ENCODE peak calls at places on chromosomes 11 and 22, in four cellular contexts. One of them, this sample, is unnamed.

GRCh38 chr11:118406599-118407166 is 5.3 kb downstream of the ATP5MG start:
- DNase-seq in GM12878: peak
- DNase-seq in SK-N-SH: no peak
- DNase-seq in H1: no peak
- DNase-seq in this sample: no peak

GRCh38 chr11:45260047-45260446 is 26.1 kb downstream of the SYT13 start:
- DNase-seq in GM12878: no peak
- DNase-seq in SK-N-SH: no peak
- DNase-seq in H1: no peak
- DNase-seq in this sample: no peak

GRCh38 chr11:40514124-40514523 is 945.3 kb downstream of the LRRC4C start:
- DNase-seq in GM12878: no peak
- DNase-seq in SK-N-SH: no peak
- DNase-seq in H1: no peak
- DNase-seq in this sample: no peak

GRCh38 chr22:42268852-42269406 is 1.5 kb downstream of the TCF20 start:
- DNase-seq in GM12878: no peak
- DNase-seq in SK-N-SH: peak
- DNase-seq in H1: no peak
- DNase-seq in this sample: no peak

GRCh38 chr11:117720061-117720511 is 76.9 kb downstream of the DSCAML1 start:
- DNase-seq in GM12878: no peak
- DNase-seq in SK-N-SH: no peak
- DNase-seq in H1: no peak
- DNase-seq in this sample: no peak

GRCh38 chr22:37503850-37504249 is 15.4 kb downstream of the CARD10 start:
- DNase-seq in GM12878: no peak
- DNase-seq in SK-N-SH: no peak
- DNase-seq in H1: no peak
- DNase-seq in this sample: peak

GRCh38 chr22:25167834-25168601 is 31.6 kb upstream of the CRYBB3 start:
- DNase-seq in GM12878: no peak
- DNase-seq in SK-N-SH: no peak
- DNase-seq in H1: no peak
- DNase-seq in this sample: peak

GRCh38 chr22:40904101-40904500 is 42.2 kb upstream of the DNAJB7 start:
- DNase-seq in GM12878: no peak
- DNase-seq in SK-N-SH: no peak
- DNase-seq in H1: no peak
- DNase-seq in this sample: no peak

GRCh38 chr11:128886401-128887119 is 4.6 kb upstream of the KCNJ5 start:
- DNase-seq in GM12878: no peak
- DNase-seq in SK-N-SH: peak
- DNase-seq in H1: no peak
- DNase-seq in this sample: no peak

GRCh38 chr11:3959015-3959917 is 103.8 kb downstream of the STIM1 start:
- DNase-seq in GM12878: no peak
- DNase-seq in SK-N-SH: no peak
- DNase-seq in H1: no peak
- DNase-seq in this sample: peak

GRCh38 chr22:38271927-38272372 is 860 bp downstream of the TMEM184B start:
- DNase-seq in GM12878: no peak
- DNase-seq in SK-N-SH: no peak
- DNase-seq in H1: peak
- DNase-seq in this sample: no peak

GRCh38 chr22:43408009-43408408 is 3.8 kb upstream of the MPPED1 start:
- DNase-seq in GM12878: no peak
- DNase-seq in SK-N-SH: no peak
- DNase-seq in H1: no peak
- DNase-seq in this sample: peak

GRCh38 chr11:93895106-93895862 is 44.9 kb upstream of the VSTM5 start:
- DNase-seq in GM12878: no peak
- DNase-seq in SK-N-SH: peak
- DNase-seq in H1: no peak
- DNase-seq in this sample: peak

GRCh38 chr22:25775501-25775900 is 33.5 kb downstream of the MYO18B start:
- DNase-seq in GM12878: no peak
- DNase-seq in SK-N-SH: peak
- DNase-seq in H1: peak
- DNase-seq in this sample: no peak

GRCh38 chr11:104858882-104859735 is 39.2 kb downstream of the CASP12 start:
- DNase-seq in GM12878: no peak
- DNase-seq in SK-N-SH: no peak
- DNase-seq in H1: no peak
- DNase-seq in this sample: no peak

GRCh38 chr11:127226959-127227358 is 226.4 kb upstream of the KIRREL3 start:
- DNase-seq in GM12878: no peak
- DNase-seq in SK-N-SH: no peak
- DNase-seq in H1: no peak
- DNase-seq in this sample: no peak

GRCh38 chr22:36334838-36335603 is 52.7 kb downstream of the MYH9 start:
- DNase-seq in GM12878: no peak
- DNase-seq in SK-N-SH: no peak
- DNase-seq in H1: no peak
- DNase-seq in this sample: no peak

GRCh38 chr11:117597083-117597482 is 199.9 kb downstream of the DSCAML1 start:
- DNase-seq in GM12878: no peak
- DNase-seq in SK-N-SH: no peak
- DNase-seq in H1: peak
- DNase-seq in this sample: peak

GRCh38 chr11:60872952-60873524 is 5.7 kb downstream of the ZP1 start:
- DNase-seq in GM12878: no peak
- DNase-seq in SK-N-SH: peak
- DNase-seq in H1: peak
- DNase-seq in this sample: peak

GRCh38 chr11:86514453-86514852 is 139.8 kb downstream of the CCDC81 start:
- DNase-seq in GM12878: no peak
- DNase-seq in SK-N-SH: no peak
- DNase-seq in H1: no peak
- DNase-seq in this sample: no peak

GRCh38 chr11:81574301-81574700 is 1159.4 kb downstream of the FAM181B start:
- DNase-seq in GM12878: no peak
- DNase-seq in SK-N-SH: no peak
- DNase-seq in H1: no peak
- DNase-seq in this sample: no peak

GRCh38 chr11:74205181-74205580 is 34.1 kb downstream of the PPME1 start:
- DNase-seq in GM12878: no peak
- DNase-seq in SK-N-SH: no peak
- DNase-seq in H1: no peak
- DNase-seq in this sample: no peak

GRCh38 chr11:81494431-81494830 is 1239.2 kb downstream of the FAM181B start:
- DNase-seq in GM12878: no peak
- DNase-seq in SK-N-SH: no peak
- DNase-seq in H1: no peak
- DNase-seq in this sample: no peak

GRCh38 chr11:17753641-17754040 is 19.1 kb downstream of the KCNC1 start:
- DNase-seq in GM12878: no peak
- DNase-seq in SK-N-SH: no peak
- DNase-seq in H1: no peak
- DNase-seq in this sample: no peak
- TF ChIP-seq CHD2 in GM12878: no peak
- TF ChIP-seq CHD2 in SK-N-SH: no peak
- TF ChIP-seq CHD2 in H1: no peak
- TF ChIP-seq CHD2 in this sample: no peak

GRCh38 chr22:30279389-30279788 is 9.9 kb downstream of the CASTOR1 start:
- DNase-seq in GM12878: no peak
- DNase-seq in SK-N-SH: no peak
- DNase-seq in H1: no peak
- DNase-seq in this sample: no peak
- TF ChIP-seq TCF12 in GM12878: no peak
- TF ChIP-seq TCF12 in SK-N-SH: no peak
- TF ChIP-seq TCF12 in H1: no peak
- TF ChIP-seq TCF12 in this sample: no peak

DNA sequence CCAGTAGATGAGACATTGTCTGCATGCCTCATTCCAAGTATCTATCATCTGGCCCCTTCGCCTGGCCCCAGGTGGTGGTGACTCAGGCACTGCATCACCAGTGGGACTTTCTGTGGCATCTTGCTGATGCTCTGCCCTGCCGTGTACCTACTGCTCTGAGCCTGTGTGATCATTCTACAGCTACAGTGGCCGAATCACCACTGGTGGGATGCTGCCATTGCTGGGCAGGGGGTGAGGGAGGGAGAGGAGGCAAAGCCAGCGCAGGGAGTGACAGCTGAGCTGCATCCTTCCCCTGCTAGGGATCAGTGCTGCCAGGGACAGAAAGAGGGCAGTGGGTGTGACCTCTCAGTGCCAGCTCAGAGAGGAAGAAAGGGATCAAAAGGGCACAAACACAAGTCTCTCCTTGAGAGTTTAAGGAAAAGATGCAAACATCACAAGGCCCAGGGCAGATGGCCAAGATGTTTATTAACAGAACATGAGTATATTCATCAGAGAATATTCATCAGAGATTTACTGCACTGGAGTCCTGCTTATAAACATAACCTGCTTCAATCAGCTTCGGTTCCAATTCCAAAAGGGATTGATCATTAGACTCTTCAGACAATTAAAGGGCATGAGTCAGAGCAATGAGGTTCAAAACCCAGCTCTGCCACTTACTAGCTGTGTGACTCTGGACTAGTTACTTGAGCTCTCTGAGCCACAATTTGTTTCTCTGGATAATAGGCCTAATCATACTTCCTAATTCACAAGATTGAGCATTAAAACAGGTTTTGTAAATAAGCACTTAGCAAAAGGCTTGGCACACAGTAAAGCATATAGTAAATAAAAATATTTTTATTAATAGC is 109.8 kb downstream of the NAT10 start:
- DNase-seq in GM12878: no peak
- DNase-seq in SK-N-SH: no peak
- DNase-seq in H1: no peak
- DNase-seq in this sample: no peak
- TF ChIP-seq CHD2 in GM12878: no peak
- TF ChIP-seq CHD2 in SK-N-SH: no peak
- TF ChIP-seq CHD2 in H1: no peak
- TF ChIP-seq CHD2 in this sample: no peak

GRCh38 chr22:49936973-49937757 is 18.7 kb downstream of the CRELD2 start:
- DNase-seq in GM12878: no peak
- DNase-seq in SK-N-SH: no peak
- DNase-seq in H1: no peak
- DNase-seq in this sample: no peak
- TF ChIP-seq TCF12 in GM12878: no peak
- TF ChIP-seq TCF12 in SK-N-SH: no peak
- TF ChIP-seq TCF12 in H1: no peak
- TF ChIP-seq TCF12 in this sample: no peak

GRCh38 chr22:49961601-49962011 is 1.0 kb downstream of the PIM3 start:
- DNase-seq in GM12878: no peak
- DNase-seq in SK-N-SH: no peak
- DNase-seq in H1: no peak
- DNase-seq in this sample: no peak
- TF ChIP-seq CHD2 in GM12878: no peak
- TF ChIP-seq CHD2 in SK-N-SH: no peak
- TF ChIP-seq CHD2 in H1: no peak
- TF ChIP-seq CHD2 in this sample: no peak

GRCh38 chr11:27421819-27422494 is 50.6 kb downstream of the LGR4 start:
- DNase-seq in GM12878: no peak
- DNase-seq in SK-N-SH: no peak
- DNase-seq in H1: no peak
- DNase-seq in this sample: no peak
- TF ChIP-seq TCF12 in GM12878: no peak
- TF ChIP-seq TCF12 in SK-N-SH: no peak
- TF ChIP-seq TCF12 in H1: no peak
- TF ChIP-seq TCF12 in this sample: no peak

GRCh38 chr11:2933376-2934056 is 4.3 kb upstream of the PHLDA2 start:
- DNase-seq in GM12878: peak
- DNase-seq in SK-N-SH: peak
- DNase-seq in H1: peak
- DNase-seq in this sample: no peak
- TF ChIP-seq CHD2 in GM12878: no peak
- TF ChIP-seq CHD2 in SK-N-SH: no peak
- TF ChIP-seq CHD2 in H1: no peak
- TF ChIP-seq CHD2 in this sample: no peak

GRCh38 chr22:47030881-47031627 is 268.6 kb downstream of the TBC1D22A start:
- DNase-seq in GM12878: no peak
- DNase-seq in SK-N-SH: no peak
- DNase-seq in H1: no peak
- DNase-seq in this sample: no peak

GRCh38 chr22:47029244-47030001 is 267.0 kb downstream of the TBC1D22A start:
- DNase-seq in GM12878: no peak
- DNase-seq in SK-N-SH: no peak
- DNase-seq in H1: no peak
- DNase-seq in this sample: no peak

GRCh38 chr22:47031628-47031915 is 269.1 kb downstream of the TBC1D22A start:
- DNase-seq in GM12878: no peak
- DNase-seq in SK-N-SH: no peak
- DNase-seq in H1: no peak
- DNase-seq in this sample: no peak

GRCh38 chr22:47030143-47030641 is 267.7 kb downstream of the TBC1D22A start:
- DNase-seq in GM12878: no peak
- DNase-seq in SK-N-SH: no peak
- DNase-seq in H1: no peak
- DNase-seq in this sample: no peak

GRCh38 chr22:47027766-47028165 is 265.3 kb downstream of the TBC1D22A start:
- DNase-seq in GM12878: no peak
- DNase-seq in SK-N-SH: peak
- DNase-seq in H1: no peak
- DNase-seq in this sample: no peak
- TF ChIP-seq TCF12 in GM12878: no peak
- TF ChIP-seq TCF12 in SK-N-SH: no peak
- TF ChIP-seq TCF12 in H1: no peak
- TF ChIP-seq TCF12 in this sample: no peak